ENCODE peak calls at places on chromosomes 6 and 20, in five cellular contexts. D, V, R, N and C are unnamed samples. For H3K4me1, the result is how much of the 10 kb centered on the place peaks cover.

GRCh38 chr6:116444575-116444974 is 16.6 kb upstream of the CALHM6 start:
- ATAC-seq in D (no peak), R (no peak), N (no peak), V (no peak), C (no peak)

GRCh38 chr6:79872303-79872702 is 75.0 kb downstream of the ELOVL4 start:
- ATAC-seq in N (no peak), D (no peak), V (no peak), R (no peak), C (no peak)

GRCh38 chr6:121503633-121504032 is 68.2 kb downstream of the GJA1 start:
- ATAC-seq in N (no peak), D (no peak), R (no peak), V (no peak), C (peak)

GRCh38 chr6:156866181-156866862 is 89.1 kb downstream of the ARID1B start:
- ATAC-seq in V (peak), R (peak), N (peak), D (no peak), C (peak)

GRCh38 chr6:7628915-7629314 is 38.9 kb downstream of the SNRNP48 start:
- ATAC-seq in R (no peak), N (no peak), D (no peak), V (no peak), C (no peak)

GRCh38 chr6:13653296-13653695 is 38.2 kb downstream of the NOL7 start:
- ATAC-seq in R (no peak), N (peak), V (no peak), D (no peak), C (no peak)

GRCh38 chr6:112183271-112183671 is 71.1 kb downstream of the LAMA4 start:
- ATAC-seq in D (no peak), N (no peak), V (no peak), R (no peak), C (no peak)

GRCh38 chr6:138410972-138411667 is 7.1 kb downstream of the HEBP2 start:
- ATAC-seq in N (no peak), V (no peak), D (no peak), R (no peak), C (no peak)

GRCh38 chr6:53731906-53732636 is 62.7 kb upstream of the LRRC1 start:
- ATAC-seq in D (no peak), V (no peak), N (no peak), R (no peak), C (no peak)

GRCh38 chr6:104607501-104607900 is 252.2 kb downstream of the HACE1 start:
- ATAC-seq in N (no peak), D (no peak), V (no peak), R (no peak), C (no peak)

GRCh38 chr6:167079853-167080297 is 43.0 kb upstream of the CCR6 start:
- ATAC-seq in R (peak), N (no peak), V (peak), D (peak), C (no peak)

GRCh38 chr6:162344935-162345599 is 382.5 kb downstream of the PRKN start:
- ATAC-seq in N (peak), D (no peak), R (no peak), V (no peak), C (peak)

GRCh38 chr20:53881362-53881761 is 189.0 kb downstream of the BCAS1 start:
- ATAC-seq in R (no peak), N (no peak), V (no peak), D (no peak), C (no peak)

GRCh38 chr6:112033824-112034223 is 20.1 kb upstream of the CCN6 start:
- ATAC-seq in N (no peak), D (no peak), V (no peak), R (no peak), C (no peak)

GRCh38 chr6:168088161-168089106 is 9.4 kb upstream of the FRMD1 start:
- ATAC-seq in V (peak), N (no peak), D (no peak), R (no peak), C (peak)

GRCh38 chr20:63787749-63788148 is 43.3 kb downstream of the ZBTB46 start:
- ATAC-seq in R (no peak), V (no peak), D (no peak), N (no peak), C (no peak)

GRCh38 chr6:37679539-37680476 is 17.9 kb downstream of the MDGA1 start:
- ATAC-seq in D (peak), V (no peak), R (no peak), N (no peak), C (no peak)

GRCh38 chr6:30741789-30742315 is 635 bp downstream of the FLOT1 start:
- ATAC-seq in N (peak), R (no peak), V (peak), D (no peak), C (peak)

GRCh38 chr6:91719414-91719813 is 1132.5 kb upstream of the MAP3K7 start:
- ATAC-seq in D (no peak), N (no peak), R (no peak), V (no peak), C (no peak)

GRCh38 chr6:140071115-140071514 is 696.7 kb upstream of the CITED2 start:
- ATAC-seq in N (peak), R (no peak), V (no peak), D (no peak), C (no peak)

GRCh38 chr6:34315780-34316179 is 67.0 kb upstream of the SMIM29 start:
- ATAC-seq in D (peak), V (peak), R (no peak), N (peak), C (no peak)

GRCh38 chr20:51286758-51287157 is 255.8 kb downstream of the NFATC2 start:
- ATAC-seq in V (no peak), R (no peak), N (no peak), D (no peak), C (no peak)

GRCh38 chr20:37265152-37265551 is 3.5 kb upstream of the GHRH start:
- ATAC-seq in N (no peak), D (peak), V (peak), R (no peak), C (no peak)

GRCh38 chr6:141561154-141561553 is 571.6 kb upstream of the GJE1 start:
- ATAC-seq in N (no peak), V (no peak), D (no peak), R (no peak), C (no peak)

GRCh38 chr6:158561247-158561884 is 1.5 kb downstream of the TMEM181 start:
- ATAC-seq in R (no peak), D (no peak), N (peak), V (no peak), C (no peak)

GRCh38 chr6:52664991-52665686 is 5.8 kb upstream of the TMEM14A start:
- ATAC-seq in N (no peak), R (no peak), D (no peak), V (no peak), C (no peak)

GRCh38 chr20:57317316-57317788 is 12.3 kb upstream of the SPO11 start:
- ATAC-seq in D (no peak), R (no peak), V (no peak), N (no peak), C (no peak)

GRCh38 chr20:57321142-57321541 is 8.5 kb upstream of the SPO11 start:
- ATAC-seq in V (no peak), D (no peak), N (no peak), R (no peak), C (no peak)

GRCh38 chr20:57317789-57318371 is 11.7 kb upstream of the SPO11 start:
- ATAC-seq in D (peak), V (no peak), N (no peak), R (no peak), C (no peak)

GRCh38 chr20:57320358-57320757 is 9.2 kb upstream of the SPO11 start:
- ATAC-seq in V (no peak), N (no peak), R (no peak), D (no peak), C (no peak)

GRCh38 chr20:57319584-57319983 is 10.0 kb upstream of the SPO11 start:
- ATAC-seq in D (no peak), V (no peak), N (no peak), R (no peak), C (no peak)
- H3K4me1 ChIP-seq in D (under half), V (under half), N (under half), R (under half), C (under half)

GRCh38 chr6:106528521-106528920 is 100.8 kb downstream of the RTN4IP1 start:
- ATAC-seq in V (no peak), D (no peak), R (no peak), N (no peak), C (no peak)

GRCh38 chr6:106525885-106526280 is 103.4 kb downstream of the RTN4IP1 start:
- ATAC-seq in N (no peak), V (no peak), R (no peak), D (no peak), C (no peak)

GRCh38 chr6:106525111-106525884 is 104.0 kb downstream of the RTN4IP1 start:
- ATAC-seq in R (peak), N (peak), D (peak), V (peak), C (no peak)

GRCh38 chr6:106527979-106528378 is 101.3 kb downstream of the RTN4IP1 start:
- ATAC-seq in R (no peak), N (no peak), V (no peak), D (no peak), C (no peak)

GRCh38 chr6:106527111-106527510 is 102.2 kb downstream of the RTN4IP1 start:
- ATAC-seq in D (no peak), V (no peak), R (no peak), N (no peak), C (no peak)
- H3K4me3 ChIP-seq in D (no peak), V (no peak), R (no peak), N (no peak), C (no peak)

GRCh38 chr6:144365176-144365710 is 80.1 kb downstream of the UTRN start:
- ATAC-seq in D (no peak), N (no peak), R (no peak), V (no peak), C (no peak)
- H3K4me1 ChIP-seq in D (under half), N (under half), R (under half), V (half or more), C (under half)

GRCh38 chr6:114634016-114634415 is 291.2 kb upstream of the HS3ST5 start:
- ATAC-seq in D (no peak), V (no peak), R (no peak), N (no peak), C (no peak)
- H3K4me3 ChIP-seq in D (no peak), V (no peak), R (no peak), N (no peak), C (no peak)

DNA sequence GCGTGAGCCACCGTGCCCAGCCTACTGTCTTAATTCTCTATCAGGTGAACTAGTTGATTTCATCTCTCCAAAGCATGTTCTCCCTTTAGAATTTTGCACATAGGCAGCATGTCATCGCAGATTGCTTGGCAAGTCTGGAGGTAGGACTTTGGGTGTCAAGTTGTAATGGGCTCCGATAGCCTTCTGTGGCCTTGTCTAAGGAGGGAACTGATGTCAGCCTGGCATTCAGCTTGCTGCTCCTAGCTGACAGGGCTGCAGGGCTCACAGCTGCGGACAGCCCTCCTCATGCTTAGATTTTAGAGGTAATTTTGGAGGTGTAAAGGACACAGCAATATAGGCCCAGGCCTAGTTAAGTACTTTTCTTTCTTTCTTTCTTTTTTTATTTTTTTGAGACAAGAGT is 11.3 kb downstream of the CHMP4B start:
- ATAC-seq in R (no peak), N (no peak), V (no peak), D (no peak), C (no peak)
- H3K4me1 ChIP-seq in R (under half), N (under half), V (half or more), D (under half), C (under half)

GRCh38 chr6:107741191-107741680 is 82.9 kb downstream of the SCML4 start:
- ATAC-seq in D (peak), N (no peak), V (no peak), R (peak), C (no peak)
- H3K4me3 ChIP-seq in D (peak), N (no peak), V (no peak), R (peak), C (no peak)

GRCh38 chr20:42378826-42379225 is 760.6 kb upstream of the CHD6 start:
- ATAC-seq in R (no peak), D (no peak), N (no peak), V (no peak), C (no peak)

GRCh38 chr20:42370086-42370485 is 751.9 kb upstream of the CHD6 start:
- ATAC-seq in D (no peak), V (no peak), N (no peak), R (no peak), C (no peak)

GRCh38 chr20:42368910-42369309 is 750.7 kb upstream of the CHD6 start:
- ATAC-seq in R (no peak), V (no peak), D (no peak), N (no peak), C (no peak)

DNA sequence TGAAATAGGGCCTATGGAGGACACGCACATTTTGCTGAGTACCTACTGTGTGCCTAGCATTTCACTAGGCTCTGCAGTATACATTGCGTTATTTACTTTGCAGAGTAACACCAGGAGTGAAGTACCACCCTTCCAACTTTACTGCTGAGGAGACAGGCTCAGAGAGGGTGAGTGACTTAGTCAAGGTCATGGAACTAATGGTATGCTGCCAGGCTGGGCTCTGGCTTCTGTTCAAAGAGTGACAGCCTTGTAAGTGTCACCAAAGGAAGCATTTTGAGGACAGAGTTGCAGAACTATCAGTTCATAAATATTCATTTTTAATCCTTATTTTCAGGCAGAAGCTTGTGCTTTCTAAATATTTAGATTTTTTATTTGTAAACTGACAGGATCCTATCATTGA is 754.9 kb upstream of the CHD6 start:
- ATAC-seq in N (no peak), R (no peak), V (no peak), D (no peak), C (no peak)
- H3K4me1 ChIP-seq in N (under half), R (under half), V (under half), D (under half), C (under half)

GRCh38 chr6:107540465-107540857 is 50.5 kb downstream of the SOBP start:
- ATAC-seq in R (no peak), D (no peak), N (peak), V (no peak), C (no peak)
- H3K4me3 ChIP-seq in R (no peak), D (no peak), N (no peak), V (no peak), C (no peak)